ENCODE peak calls at places on chromosomes 11 and 22, in four cellular contexts. One of them, this sample, is unnamed.

GRCh38 chr11:3614742-3615171 is 27.0 kb downstream of the ART5 start:
- DNase-seq in breast epithelium: no peak
- DNase-seq in HCT116: no peak
- DNase-seq in esophagus muscularis mucosa: no peak
- DNase-seq in this sample: peak; percentile 64

GRCh38 chr11:35313066-35313765 is 106.1 kb downstream of the SLC1A2 start:
- DNase-seq in esophagus muscularis mucosa: no peak
- DNase-seq in breast epithelium: no peak
- DNase-seq in HCT116: no peak
- DNase-seq in this sample: no peak

GRCh38 chr11:73203790-73204189 is 14.3 kb upstream of the P2RY2 start:
- DNase-seq in breast epithelium: no peak
- DNase-seq in HCT116: no peak
- DNase-seq in esophagus muscularis mucosa: no peak
- DNase-seq in this sample: peak; percentile 76

GRCh38 chr11:118415739-118416068 is 14.3 kb downstream of the ATP5MG start:
- DNase-seq in HCT116: peak; percentile 33
- DNase-seq in esophagus muscularis mucosa: no peak
- DNase-seq in breast epithelium: no peak
- DNase-seq in this sample: no peak

GRCh38 chr22:24001314-24001713 is 3.9 kb downstream of the GSTT4 start:
- DNase-seq in breast epithelium: no peak
- DNase-seq in HCT116: no peak
- DNase-seq in esophagus muscularis mucosa: no peak
- DNase-seq in this sample: no peak

GRCh38 chr22:48710410-48710809 is 1117.3 kb downstream of the BRD1 start:
- DNase-seq in breast epithelium: no peak
- DNase-seq in esophagus muscularis mucosa: no peak
- DNase-seq in HCT116: no peak
- DNase-seq in this sample: peak; percentile 9

GRCh38 chr11:59550368-59550841 is 39.1 kb downstream of the OR4D9 start:
- DNase-seq in esophagus muscularis mucosa: peak; percentile 94
- DNase-seq in HCT116: peak; percentile 96
- DNase-seq in breast epithelium: peak; percentile 86
- DNase-seq in this sample: no peak

GRCh38 chr22:28822930-28823481 is 22.6 kb upstream of the XBP1 start:
- DNase-seq in esophagus muscularis mucosa: no peak
- DNase-seq in HCT116: no peak
- DNase-seq in breast epithelium: peak; percentile 53
- DNase-seq in this sample: no peak

GRCh38 chr22:47090591-47091240 is 328.3 kb downstream of the TBC1D22A start:
- DNase-seq in esophagus muscularis mucosa: no peak
- DNase-seq in HCT116: no peak
- DNase-seq in breast epithelium: peak; percentile 22
- DNase-seq in this sample: no peak

GRCh38 chr11:95922099-95922498 is 1.8 kb downstream of the MTMR2 start:
- DNase-seq in esophagus muscularis mucosa: no peak
- DNase-seq in breast epithelium: no peak
- DNase-seq in HCT116: no peak
- DNase-seq in this sample: no peak

GRCh38 chr11:14230407-14230806 is 128.6 kb downstream of the RRAS2 start:
- DNase-seq in HCT116: no peak
- DNase-seq in esophagus muscularis mucosa: no peak
- DNase-seq in breast epithelium: no peak
- DNase-seq in this sample: no peak

GRCh38 chr11:6616596-6617250 is 2.5 kb downstream of the TPP1 start:
- DNase-seq in esophagus muscularis mucosa: no peak
- DNase-seq in breast epithelium: no peak
- DNase-seq in HCT116: no peak
- DNase-seq in this sample: no peak

GRCh38 chr11:123330948-123331347 is 99.1 kb upstream of the GRAMD1B start:
- DNase-seq in HCT116: no peak
- DNase-seq in breast epithelium: no peak
- DNase-seq in esophagus muscularis mucosa: no peak
- DNase-seq in this sample: no peak

GRCh38 chr11:79860336-79860735 is 419.5 kb upstream of the TENM4 start:
- DNase-seq in HCT116: no peak
- DNase-seq in esophagus muscularis mucosa: no peak
- DNase-seq in breast epithelium: no peak
- DNase-seq in this sample: no peak

GRCh38 chr22:49825436-49825835 is 2.2 kb downstream of the BRD1 start:
- DNase-seq in breast epithelium: no peak
- DNase-seq in HCT116: no peak
- DNase-seq in esophagus muscularis mucosa: no peak
- DNase-seq in this sample: no peak

GRCh38 chr11:80846979-80847378 is 1406.1 kb upstream of the TENM4 start:
- DNase-seq in breast epithelium: no peak
- DNase-seq in HCT116: no peak
- DNase-seq in esophagus muscularis mucosa: no peak
- DNase-seq in this sample: no peak

GRCh38 chr22:17260950-17261349 is 41.7 kb upstream of the ADA2 start:
- DNase-seq in breast epithelium: no peak
- DNase-seq in esophagus muscularis mucosa: no peak
- DNase-seq in HCT116: no peak
- DNase-seq in this sample: no peak

GRCh38 chr11:78420255-78420764 is 2.7 kb upstream of the GAB2 start:
- DNase-seq in HCT116: no peak
- DNase-seq in esophagus muscularis mucosa: no peak
- DNase-seq in breast epithelium: peak; percentile 57
- DNase-seq in this sample: peak; percentile 87

GRCh38 chr22:39474351-39474991 is 17.7 kb downstream of the MGAT3 start:
- DNase-seq in HCT116: no peak
- DNase-seq in breast epithelium: no peak
- DNase-seq in esophagus muscularis mucosa: no peak
- DNase-seq in this sample: no peak

GRCh38 chr22:39475902-39476301 is 19.1 kb downstream of the MGAT3 start:
- DNase-seq in breast epithelium: no peak
- DNase-seq in HCT116: no peak
- DNase-seq in esophagus muscularis mucosa: no peak
- DNase-seq in this sample: no peak

GRCh38 chr22:39475337-39475736 is 18.5 kb downstream of the MGAT3 start:
- DNase-seq in breast epithelium: no peak
- DNase-seq in HCT116: no peak
- DNase-seq in esophagus muscularis mucosa: no peak
- DNase-seq in this sample: no peak

GRCh38 chr22:39472570-39473556 is 16.1 kb downstream of the MGAT3 start:
- DNase-seq in HCT116: no peak
- DNase-seq in esophagus muscularis mucosa: no peak
- DNase-seq in breast epithelium: no peak
- DNase-seq in this sample: no peak

DNA sequence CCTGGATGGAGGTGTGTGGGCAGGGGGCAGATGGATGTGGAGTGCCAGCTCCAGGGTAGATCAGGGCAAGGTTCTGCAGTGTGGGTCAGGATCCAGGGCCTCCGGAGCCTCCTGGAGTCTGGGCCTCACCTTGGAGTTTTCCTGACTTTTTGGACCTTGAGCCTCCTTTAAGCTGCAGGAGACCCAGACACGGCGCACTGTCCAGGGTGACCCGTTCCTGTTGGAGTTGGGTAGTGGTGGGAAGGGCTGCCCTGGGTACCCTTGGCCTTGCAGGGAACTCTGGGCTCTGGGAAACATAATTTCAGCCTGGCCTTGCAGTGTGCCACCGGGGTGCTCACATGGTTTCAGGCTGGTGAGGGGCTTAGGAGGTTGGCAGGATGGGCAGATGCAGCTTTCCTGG is 17.0 kb downstream of the MGAT3 start:
- DNase-seq in esophagus muscularis mucosa: no peak
- DNase-seq in HCT116: no peak
- DNase-seq in breast epithelium: no peak
- DNase-seq in this sample: no peak
- H3K4me1 ChIP-seq in esophagus muscularis mucosa: peaks cover 47% of the 10 kb centered on the region
- H3K4me1 ChIP-seq in HCT116: no peaks in the 10 kb centered on the region
- H3K4me1 ChIP-seq in breast epithelium: no peaks in the 10 kb centered on the region
- H3K4me1 ChIP-seq in this sample: peaks cover 44% of the 10 kb centered on the region

GRCh38 chr22:30267382-30268302 is 991 bp upstream of the OSM start:
- DNase-seq in esophagus muscularis mucosa: no peak
- DNase-seq in HCT116: no peak
- DNase-seq in breast epithelium: no peak
- DNase-seq in this sample: no peak

GRCh38 chr22:30268331-30268730 is 1.7 kb upstream of the OSM start:
- DNase-seq in HCT116: no peak
- DNase-seq in esophagus muscularis mucosa: no peak
- DNase-seq in breast epithelium: no peak
- DNase-seq in this sample: no peak

GRCh38 chr22:30265851-30266444 is 703 bp downstream of the OSM start:
- DNase-seq in breast epithelium: no peak
- DNase-seq in esophagus muscularis mucosa: no peak
- DNase-seq in HCT116: no peak
- DNase-seq in this sample: no peak

GRCh38 chr22:30265131-30265720 is 1.4 kb downstream of the OSM start:
- DNase-seq in HCT116: no peak
- DNase-seq in breast epithelium: no peak
- DNase-seq in esophagus muscularis mucosa: no peak
- DNase-seq in this sample: no peak

GRCh38 chr22:30266445-30267381 is at the start of gene OSM:
- DNase-seq in HCT116: no peak
- DNase-seq in esophagus muscularis mucosa: no peak
- DNase-seq in breast epithelium: no peak
- DNase-seq in this sample: no peak
- TF ChIP-seq POLR2AphosphoS5 in HCT116: no peak
- TF ChIP-seq POLR2AphosphoS5 in esophagus muscularis mucosa: no peak
- TF ChIP-seq POLR2AphosphoS5 in breast epithelium: no peak
- TF ChIP-seq POLR2AphosphoS5 in this sample: no peak

DNA sequence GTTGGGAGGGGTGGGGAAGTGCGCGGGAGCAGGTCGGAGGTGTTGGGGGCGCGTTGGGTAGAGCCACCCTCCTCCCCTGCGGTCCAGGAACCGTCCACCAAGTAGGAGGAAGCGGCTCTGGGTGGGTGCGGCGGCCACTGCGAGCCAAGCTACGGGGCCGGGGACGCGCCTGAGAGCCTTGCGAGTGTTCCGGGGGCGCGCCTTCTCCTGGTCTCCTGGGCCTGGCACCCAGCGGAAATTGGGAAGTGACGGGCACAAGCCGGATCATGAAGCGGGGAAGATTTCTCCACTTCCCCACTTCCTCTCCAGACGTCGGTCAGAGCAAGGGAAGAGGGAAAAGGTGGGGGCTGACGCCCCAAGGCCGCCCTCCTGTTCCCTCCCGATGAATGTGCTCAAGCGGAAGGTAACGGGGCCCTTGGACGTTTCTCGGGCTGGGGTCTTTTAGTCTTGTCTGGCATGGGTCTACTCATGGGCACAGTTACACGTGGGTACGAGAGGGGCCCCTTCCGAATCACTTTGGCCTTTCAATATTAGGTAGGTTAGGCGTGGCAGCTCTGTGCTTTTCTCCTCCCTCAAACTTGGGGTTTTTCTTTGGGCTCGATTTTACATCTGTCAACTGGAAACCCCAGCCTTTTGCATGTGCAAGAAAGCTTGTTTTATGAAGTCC is 851 bp downstream of the RBM14 start:
- DNase-seq in HCT116: no peak
- DNase-seq in esophagus muscularis mucosa: peak; percentile 95
- DNase-seq in breast epithelium: peak; percentile 72
- DNase-seq in this sample: peak; percentile 91
- H3K4me1 ChIP-seq in HCT116: peaks cover 6% of the 10 kb centered on the region
- H3K4me1 ChIP-seq in esophagus muscularis mucosa: peaks cover 60% of the 10 kb centered on the region
- H3K4me1 ChIP-seq in breast epithelium: peaks cover 3% of the 10 kb centered on the region
- H3K4me1 ChIP-seq in this sample: peaks cover 47% of the 10 kb centered on the region

GRCh38 chr11:86043765-86044534 is 24.9 kb downstream of the PICALM start:
- DNase-seq in breast epithelium: no peak
- DNase-seq in esophagus muscularis mucosa: no peak
- DNase-seq in HCT116: no peak
- DNase-seq in this sample: no peak

GRCh38 chr11:86047275-86047991 is 21.5 kb downstream of the PICALM start:
- DNase-seq in breast epithelium: no peak
- DNase-seq in HCT116: no peak
- DNase-seq in esophagus muscularis mucosa: no peak
- DNase-seq in this sample: no peak

GRCh38 chr11:86041975-86042378 is 26.9 kb downstream of the PICALM start:
- DNase-seq in breast epithelium: peak; percentile 79
- DNase-seq in esophagus muscularis mucosa: no peak
- DNase-seq in HCT116: peak; percentile 76
- DNase-seq in this sample: no peak

GRCh38 chr11:86050310-86050709 is 18.6 kb downstream of the PICALM start:
- DNase-seq in esophagus muscularis mucosa: no peak
- DNase-seq in breast epithelium: no peak
- DNase-seq in HCT116: no peak
- DNase-seq in this sample: no peak

DNA sequence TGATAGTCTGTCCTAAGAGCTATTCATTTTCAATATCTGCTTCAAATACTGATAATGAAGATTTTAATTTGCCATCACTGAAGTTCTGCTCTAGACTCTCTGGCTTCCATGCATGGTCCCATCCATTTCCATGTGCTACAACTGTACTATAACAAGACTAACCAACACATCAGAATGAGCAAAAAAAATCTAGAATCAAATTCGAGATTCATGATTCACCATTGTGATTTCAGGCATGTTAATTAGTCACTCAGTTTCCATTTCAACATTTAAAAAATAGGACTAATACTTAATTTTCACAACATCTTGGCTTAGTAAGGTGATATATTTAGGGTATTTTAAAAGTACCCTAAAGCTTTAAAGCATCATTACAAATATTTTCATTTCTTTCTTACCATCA is 22.8 kb downstream of the PICALM start:
- DNase-seq in breast epithelium: no peak
- DNase-seq in esophagus muscularis mucosa: no peak
- DNase-seq in HCT116: no peak
- DNase-seq in this sample: no peak
- TF ChIP-seq POLR2AphosphoS5 in breast epithelium: no peak
- TF ChIP-seq POLR2AphosphoS5 in esophagus muscularis mucosa: no peak
- TF ChIP-seq POLR2AphosphoS5 in HCT116: no peak
- TF ChIP-seq POLR2AphosphoS5 in this sample: no peak

This sample was measured in suprapubic skin.